ENCODE peak calls at places on chromosomes 1 and 21, in nine cellular contexts. One of them, this sample, is unnamed.

GRCh38 chr1:242199861-242200458 is 201.1 kb upstream of the MAP1LC3C start:
- DNase-seq in GM12878: no peak
- DNase-seq in right lobe of liver: no peak
- DNase-seq in tibial artery: no peak
- DNase-seq in heart left ventricle: no peak
- DNase-seq in sigmoid colon: no peak
- DNase-seq in mucosa of descending colon: no peak
- DNase-seq in esophagus squamous epithelium: no peak
- DNase-seq in fibroblast of lung: no peak
- DNase-seq in this sample: no peak

GRCh38 chr1:64894438-64895196 is 71.7 kb downstream of the JAK1 start:
- DNase-seq in right lobe of liver: no peak
- DNase-seq in tibial artery: no peak
- DNase-seq in fibroblast of lung: peak; percentile 29
- DNase-seq in mucosa of descending colon: no peak
- DNase-seq in esophagus squamous epithelium: no peak
- DNase-seq in heart left ventricle: no peak
- DNase-seq in sigmoid colon: no peak
- DNase-seq in GM12878: no peak
- DNase-seq in this sample: no peak

GRCh38 chr1:48560114-48560513 is 88.1 kb upstream of the SPATA6 start:
- DNase-seq in esophagus squamous epithelium: no peak
- DNase-seq in heart left ventricle: no peak
- DNase-seq in mucosa of descending colon: no peak
- DNase-seq in tibial artery: no peak
- DNase-seq in right lobe of liver: no peak
- DNase-seq in GM12878: no peak
- DNase-seq in sigmoid colon: no peak
- DNase-seq in fibroblast of lung: no peak
- DNase-seq in this sample: no peak

GRCh38 chr1:242524571-242525359 is at the start of gene PLD5:
- DNase-seq in fibroblast of lung: no peak
- DNase-seq in heart left ventricle: peak; percentile 17
- DNase-seq in GM12878: no peak
- DNase-seq in mucosa of descending colon: no peak
- DNase-seq in sigmoid colon: no peak
- DNase-seq in tibial artery: no peak
- DNase-seq in esophagus squamous epithelium: no peak
- DNase-seq in right lobe of liver: no peak
- DNase-seq in this sample: peak; percentile 57

GRCh38 chr1:220962031-220962751 is 82.9 kb downstream of the HLX start:
- DNase-seq in GM12878: no peak
- DNase-seq in heart left ventricle: no peak
- DNase-seq in right lobe of liver: no peak
- DNase-seq in sigmoid colon: no peak
- DNase-seq in esophagus squamous epithelium: no peak
- DNase-seq in mucosa of descending colon: no peak
- DNase-seq in tibial artery: no peak
- DNase-seq in fibroblast of lung: peak; percentile 98
- DNase-seq in this sample: no peak

GRCh38 chr1:37034301-37035013 is at the start of gene GRIK3:
- DNase-seq in GM12878: no peak
- DNase-seq in tibial artery: no peak
- DNase-seq in mucosa of descending colon: no peak
- DNase-seq in right lobe of liver: no peak
- DNase-seq in sigmoid colon: no peak
- DNase-seq in esophagus squamous epithelium: no peak
- DNase-seq in heart left ventricle: no peak
- DNase-seq in fibroblast of lung: no peak
- DNase-seq in this sample: no peak

GRCh38 chr1:21816602-21817302 is 4.7 kb downstream of the LDLRAD2 start:
- DNase-seq in mucosa of descending colon: no peak
- DNase-seq in heart left ventricle: no peak
- DNase-seq in tibial artery: no peak
- DNase-seq in right lobe of liver: no peak
- DNase-seq in esophagus squamous epithelium: no peak
- DNase-seq in fibroblast of lung: peak; percentile 74
- DNase-seq in sigmoid colon: no peak
- DNase-seq in GM12878: no peak
- DNase-seq in this sample: no peak

GRCh38 chr1:38031513-38031866 is 15.1 kb downstream of the POU3F1 start:
- DNase-seq in esophagus squamous epithelium: no peak
- DNase-seq in heart left ventricle: no peak
- DNase-seq in mucosa of descending colon: no peak
- DNase-seq in sigmoid colon: no peak
- DNase-seq in tibial artery: no peak
- DNase-seq in fibroblast of lung: no peak
- DNase-seq in right lobe of liver: no peak
- DNase-seq in GM12878: no peak
- DNase-seq in this sample: no peak

GRCh38 chr1:11942280-11942679 is 7.8 kb downstream of the PLOD1 start:
- DNase-seq in sigmoid colon: no peak
- DNase-seq in esophagus squamous epithelium: no peak
- DNase-seq in GM12878: no peak
- DNase-seq in mucosa of descending colon: no peak
- DNase-seq in fibroblast of lung: no peak
- DNase-seq in right lobe of liver: no peak
- DNase-seq in heart left ventricle: no peak
- DNase-seq in tibial artery: no peak
- DNase-seq in this sample: no peak

GRCh38 chr1:178183796-178184195 is 89.9 kb downstream of the RASAL2 start:
- DNase-seq in heart left ventricle: no peak
- DNase-seq in GM12878: no peak
- DNase-seq in fibroblast of lung: no peak
- DNase-seq in tibial artery: no peak
- DNase-seq in sigmoid colon: no peak
- DNase-seq in esophagus squamous epithelium: no peak
- DNase-seq in mucosa of descending colon: no peak
- DNase-seq in right lobe of liver: no peak
- DNase-seq in this sample: no peak

GRCh38 chr1:46411601-46412341 is 17.7 kb downstream of the FAAH start:
- DNase-seq in fibroblast of lung: no peak
- DNase-seq in tibial artery: no peak
- DNase-seq in mucosa of descending colon: no peak
- DNase-seq in GM12878: no peak
- DNase-seq in esophagus squamous epithelium: no peak
- DNase-seq in sigmoid colon: no peak
- DNase-seq in heart left ventricle: no peak
- DNase-seq in right lobe of liver: no peak
- DNase-seq in this sample: no peak

GRCh38 chr1:17777330-17777729 is 22.2 kb downstream of the ACTL8 start:
- DNase-seq in tibial artery: no peak
- DNase-seq in sigmoid colon: no peak
- DNase-seq in GM12878: no peak
- DNase-seq in esophagus squamous epithelium: no peak
- DNase-seq in fibroblast of lung: no peak
- DNase-seq in right lobe of liver: no peak
- DNase-seq in mucosa of descending colon: no peak
- DNase-seq in heart left ventricle: no peak
- DNase-seq in this sample: no peak

GRCh38 chr1:41677586-41677985 is 193.1 kb upstream of the EDN2 start:
- DNase-seq in tibial artery: no peak
- DNase-seq in right lobe of liver: no peak
- DNase-seq in sigmoid colon: no peak
- DNase-seq in esophagus squamous epithelium: no peak
- DNase-seq in fibroblast of lung: peak; percentile 23
- DNase-seq in GM12878: no peak
- DNase-seq in heart left ventricle: no peak
- DNase-seq in mucosa of descending colon: no peak
- DNase-seq in this sample: peak; percentile 16

GRCh38 chr1:100834779-100835645 is 59.6 kb downstream of the EXTL2 start:
- DNase-seq in sigmoid colon: no peak
- DNase-seq in fibroblast of lung: no peak
- DNase-seq in heart left ventricle: no peak
- DNase-seq in right lobe of liver: no peak
- DNase-seq in esophagus squamous epithelium: no peak
- DNase-seq in tibial artery: no peak
- DNase-seq in mucosa of descending colon: no peak
- DNase-seq in GM12878: no peak
- DNase-seq in this sample: no peak

GRCh38 chr1:219798283-219799030 is 129.9 kb downstream of the SLC30A10 start:
- DNase-seq in heart left ventricle: no peak
- DNase-seq in mucosa of descending colon: no peak
- DNase-seq in fibroblast of lung: peak; percentile 80
- DNase-seq in sigmoid colon: no peak
- DNase-seq in GM12878: no peak
- DNase-seq in right lobe of liver: no peak
- DNase-seq in tibial artery: no peak
- DNase-seq in esophagus squamous epithelium: no peak
- DNase-seq in this sample: no peak
- H3K4me1 ChIP-seq in heart left ventricle: no peaks in the 10 kb centered on the region
- H3K4me1 ChIP-seq in mucosa of descending colon: no peaks in the 10 kb centered on the region
- H3K4me1 ChIP-seq in fibroblast of lung: peaks cover 4% of the 10 kb centered on the region
- H3K4me1 ChIP-seq in sigmoid colon: no peaks in the 10 kb centered on the region
- H3K4me1 ChIP-seq in GM12878: peaks cover 3% of the 10 kb centered on the region
- H3K4me1 ChIP-seq in right lobe of liver: no peaks in the 10 kb centered on the region
- H3K4me1 ChIP-seq in tibial artery: no peaks in the 10 kb centered on the region
- H3K4me1 ChIP-seq in esophagus squamous epithelium: peaks cover 5% of the 10 kb centered on the region
- H3K4me1 ChIP-seq in this sample: no peaks in the 10 kb centered on the region

GRCh38 chr21:16767201-16767600 is 745.6 kb upstream of the CXADR start:
- DNase-seq in tibial artery: no peak
- DNase-seq in mucosa of descending colon: no peak
- DNase-seq in right lobe of liver: no peak
- DNase-seq in fibroblast of lung: no peak
- DNase-seq in esophagus squamous epithelium: no peak
- DNase-seq in sigmoid colon: no peak
- DNase-seq in heart left ventricle: no peak
- DNase-seq in GM12878: no peak
- DNase-seq in this sample: no peak
- H3K9me3 ChIP-seq in tibial artery: no peaks in the 10 kb centered on the region
- H3K9me3 ChIP-seq in mucosa of descending colon: no peaks in the 10 kb centered on the region
- H3K9me3 ChIP-seq in right lobe of liver: no peaks in the 10 kb centered on the region
- H3K9me3 ChIP-seq in fibroblast of lung: no peaks in the 10 kb centered on the region
- H3K9me3 ChIP-seq in esophagus squamous epithelium: no peaks in the 10 kb centered on the region
- H3K9me3 ChIP-seq in sigmoid colon: no peaks in the 10 kb centered on the region
- H3K9me3 ChIP-seq in heart left ventricle: no peaks in the 10 kb centered on the region
- H3K9me3 ChIP-seq in GM12878: no peaks in the 10 kb centered on the region
- H3K9me3 ChIP-seq in this sample: no peaks in the 10 kb centered on the region

GRCh38 chr21:45270306-45270821 is 17.3 kb downstream of the POFUT2 start:
- DNase-seq in fibroblast of lung: no peak
- DNase-seq in heart left ventricle: no peak
- DNase-seq in esophagus squamous epithelium: no peak
- DNase-seq in right lobe of liver: no peak
- DNase-seq in GM12878: no peak
- DNase-seq in tibial artery: peak; percentile 4
- DNase-seq in sigmoid colon: peak; percentile 46
- DNase-seq in mucosa of descending colon: no peak
- DNase-seq in this sample: no peak
- TF ChIP-seq CTCF in fibroblast of lung: no peak
- TF ChIP-seq CTCF in heart left ventricle: no peak
- TF ChIP-seq CTCF in esophagus squamous epithelium: peak; percentile 27
- TF ChIP-seq CTCF in right lobe of liver: peak; percentile 26
- TF ChIP-seq CTCF in GM12878: no peak
- TF ChIP-seq CTCF in tibial artery: no peak
- TF ChIP-seq CTCF in sigmoid colon: no peak
- TF ChIP-seq CTCF in mucosa of descending colon: no peak
- TF ChIP-seq CTCF in this sample: peak; percentile 7

GRCh38 chr1:14983277-14983676 is 170.3 kb upstream of the TMEM51 start:
- DNase-seq in sigmoid colon: no peak
- DNase-seq in right lobe of liver: no peak
- DNase-seq in GM12878: no peak
- DNase-seq in heart left ventricle: no peak
- DNase-seq in tibial artery: no peak
- DNase-seq in mucosa of descending colon: no peak
- DNase-seq in esophagus squamous epithelium: no peak
- DNase-seq in fibroblast of lung: no peak
- DNase-seq in this sample: no peak
- H3K4me1 ChIP-seq in sigmoid colon: peaks cover 21% of the 10 kb centered on the region
- H3K4me1 ChIP-seq in right lobe of liver: no peaks in the 10 kb centered on the region
- H3K4me1 ChIP-seq in GM12878: no peaks in the 10 kb centered on the region
- H3K4me1 ChIP-seq in heart left ventricle: peaks cover 3% of the 10 kb centered on the region
- H3K4me1 ChIP-seq in tibial artery: peaks cover 17% of the 10 kb centered on the region
- H3K4me1 ChIP-seq in mucosa of descending colon: no peaks in the 10 kb centered on the region
- H3K4me1 ChIP-seq in esophagus squamous epithelium: peaks cover 3% of the 10 kb centered on the region
- H3K4me1 ChIP-seq in fibroblast of lung: peaks cover 12% of the 10 kb centered on the region
- H3K4me1 ChIP-seq in this sample: peaks cover 8% of the 10 kb centered on the region

GRCh38 chr1:2809656-2810055 is 8.2 kb upstream of the TTC34 start:
- DNase-seq in heart left ventricle: no peak
- DNase-seq in tibial artery: no peak
- DNase-seq in sigmoid colon: no peak
- DNase-seq in fibroblast of lung: no peak
- DNase-seq in mucosa of descending colon: no peak
- DNase-seq in GM12878: no peak
- DNase-seq in esophagus squamous epithelium: no peak
- DNase-seq in right lobe of liver: no peak
- DNase-seq in this sample: no peak
- H3K9me3 ChIP-seq in heart left ventricle: no peaks in the 10 kb centered on the region
- H3K9me3 ChIP-seq in tibial artery: no peaks in the 10 kb centered on the region
- H3K9me3 ChIP-seq in sigmoid colon: peaks cover 5% of the 10 kb centered on the region
- H3K9me3 ChIP-seq in fibroblast of lung: no peaks in the 10 kb centered on the region
- H3K9me3 ChIP-seq in mucosa of descending colon: no peaks in the 10 kb centered on the region
- H3K9me3 ChIP-seq in GM12878: no peaks in the 10 kb centered on the region
- H3K9me3 ChIP-seq in esophagus squamous epithelium: peaks cover 17% of the 10 kb centered on the region
- H3K9me3 ChIP-seq in right lobe of liver: no peaks in the 10 kb centered on the region
- H3K9me3 ChIP-seq in this sample: no peaks in the 10 kb centered on the region

GRCh38 chr1:156928043-156928602 is 7.7 kb downstream of the LRRC71 start:
- DNase-seq in mucosa of descending colon: no peak
- DNase-seq in esophagus squamous epithelium: no peak
- DNase-seq in sigmoid colon: no peak
- DNase-seq in GM12878: no peak
- DNase-seq in heart left ventricle: no peak
- DNase-seq in right lobe of liver: no peak
- DNase-seq in tibial artery: no peak
- DNase-seq in fibroblast of lung: no peak
- DNase-seq in this sample: no peak
- TF ChIP-seq CTCF in mucosa of descending colon: no peak
- TF ChIP-seq CTCF in esophagus squamous epithelium: no peak
- TF ChIP-seq CTCF in sigmoid colon: no peak
- TF ChIP-seq CTCF in GM12878: no peak
- TF ChIP-seq CTCF in heart left ventricle: no peak
- TF ChIP-seq CTCF in right lobe of liver: peak; percentile 9
- TF ChIP-seq CTCF in tibial artery: no peak
- TF ChIP-seq CTCF in fibroblast of lung: peak; percentile 10
- TF ChIP-seq CTCF in this sample: no peak

GRCh38 chr1:234527346-234527745 is 48.4 kb upstream of the TARBP1 start:
- DNase-seq in GM12878: no peak
- DNase-seq in right lobe of liver: no peak
- DNase-seq in heart left ventricle: no peak
- DNase-seq in mucosa of descending colon: no peak
- DNase-seq in fibroblast of lung: no peak
- DNase-seq in tibial artery: no peak
- DNase-seq in esophagus squamous epithelium: no peak
- DNase-seq in sigmoid colon: peak; percentile 10
- DNase-seq in this sample: no peak
- H3K4me1 ChIP-seq in GM12878: peaks cover 21% of the 10 kb centered on the region
- H3K4me1 ChIP-seq in right lobe of liver: peaks cover 23% of the 10 kb centered on the region
- H3K4me1 ChIP-seq in heart left ventricle: peaks cover 70% of the 10 kb centered on the region
- H3K4me1 ChIP-seq in mucosa of descending colon: peaks cover 16% of the 10 kb centered on the region
- H3K4me1 ChIP-seq in fibroblast of lung: peaks cover 17% of the 10 kb centered on the region
- H3K4me1 ChIP-seq in tibial artery: peaks cover 77% of the 10 kb centered on the region
- H3K4me1 ChIP-seq in esophagus squamous epithelium: peaks cover 50% of the 10 kb centered on the region
- H3K4me1 ChIP-seq in sigmoid colon: peaks cover 51% of the 10 kb centered on the region
- H3K4me1 ChIP-seq in this sample: peaks cover 62% of the 10 kb centered on the region